ENCODE peak calls at places on chromosome 5, in five cellular contexts. U, H, K, I and Y are unnamed samples.
A peak's percentile ranks its signal among the peaks of the same experiment; 100 is the strongest.

GRCh38 chr5:178442361-178443256 is 147.6 kb downstream of the COL23A1 start:
- DNase-seq in K (no peak), H (no peak), U (no peak), I (no peak), Y (no peak)

GRCh38 chr5:150485770-150486401 is 22.0 kb upstream of the NDST1 start:
- DNase-seq in I (peak; percentile 73), U (peak; percentile 75), H (peak; percentile 53), K (peak; percentile 51), Y (no peak)

GRCh38 chr5:148384389-148384756 is 615 bp downstream of the FBXO38 start:
- DNase-seq in I (no peak), H (no peak), K (peak; percentile 31), U (peak; percentile 44), Y (no peak)

GRCh38 chr5:109199294-109199693 is 210.5 kb downstream of the PJA2 start:
- DNase-seq in H (no peak), I (no peak), U (no peak), K (no peak), Y (no peak)

GRCh38 chr5:9546973-9547947 is 1.4 kb upstream of the SEMA5A start:
- DNase-seq in U (peak; percentile 91), I (no peak), H (no peak), K (no peak), Y (no peak)

GRCh38 chr5:132058646-132059042 is 1.8 kb upstream of the IL3 start:
- DNase-seq in K (no peak), H (no peak), I (no peak), U (no peak), Y (no peak)

GRCh38 chr5:41763096-41763495 is 107.1 kb downstream of the OXCT1 start:
- DNase-seq in K (peak; percentile 2), H (no peak), U (no peak), I (no peak), Y (no peak)

GRCh38 chr5:153919161-153919560 is 119.5 kb downstream of the FAM114A2 start:
- DNase-seq in K (no peak), I (no peak), U (no peak), H (no peak), Y (no peak)